ENCODE peak calls at places on chromosomes 4 and X, in seven cellular contexts. P, V, Z, Q, K, X and L are unnamed samples.

GRCh38 chr4:189850239-189850856 is 90.3 kb upstream of the FRG1 start:
- DNase-seq in P (no peak), Q (no peak), X (no peak), K (no peak), V (no peak), Z (no peak), L (no peak)

GRCh38 chrX:53071604-53072417 is 10.4 kb upstream of the TSPYL2 start:
- DNase-seq in X (peak; percentile 83), V (peak; percentile 50), Z (no peak), P (peak; percentile 46), Q (peak; percentile 83), K (peak; percentile 75), L (peak; percentile 70)

GRCh38 chr4:1990676-1991075 is 18.1 kb downstream of the NELFA start:
- DNase-seq in V (no peak), K (no peak), Z (no peak), X (no peak), Q (no peak), P (no peak), L (no peak)

GRCh38 chr4:45099471-45099870 is 373.1 kb upstream of the GNPDA2 start:
- DNase-seq in X (no peak), Z (no peak), Q (no peak), V (no peak), K (no peak), P (no peak), L (no peak)

GRCh38 chr4:152385551-152385950 is 150.3 kb downstream of the FBXW7 start:
- DNase-seq in V (no peak), K (no peak), X (no peak), Q (no peak), Z (peak; percentile 9), P (no peak), L (no peak)

GRCh38 chrX:123580871-123581270 is 152.0 kb downstream of the THOC2 start:
- DNase-seq in P (no peak), K (no peak), X (no peak), Z (no peak), Q (no peak), V (no peak), L (no peak)

GRCh38 chrX:53356186-53356585 is 66.3 kb downstream of the SMC1A start:
- DNase-seq in P (no peak), Z (peak; percentile 19), K (no peak), V (peak; percentile 42), Q (no peak), X (no peak), L (peak; percentile 19)

GRCh38 chrX:18441780-18442367 is 16.5 kb downstream of the CDKL5 start:
- DNase-seq in X (no peak), Q (no peak), Z (no peak), V (no peak), P (no peak), K (no peak), L (no peak)

GRCh38 chrX:41718481-41719245 is 5.3 kb upstream of the GPR82 start:
- DNase-seq in Q (no peak), V (peak; percentile 93), Z (no peak), X (no peak), K (no peak), P (no peak), L (no peak)

GRCh38 chr4:97110506-97110905 is 1032.8 kb downstream of the STPG2 start:
- DNase-seq in Q (no peak), X (no peak), P (no peak), Z (no peak), K (no peak), V (no peak), L (no peak)

GRCh38 chrX:37746268-37746931 is 33.5 kb upstream of the CYBB start:
- DNase-seq in X (no peak), K (no peak), V (no peak), P (peak; percentile 72), Z (no peak), Q (no peak), L (peak; percentile 7)

GRCh38 chr4:4185528-4185927 is 41.2 kb downstream of the OTOP1 start:
- DNase-seq in K (no peak), V (no peak), Q (no peak), P (no peak), Z (no peak), X (no peak), L (no peak)

GRCh38 chr4:70688795-70689231 is 481 bp downstream of the UTP3 start:
- DNase-seq in Q (no peak), P (no peak), K (peak; percentile 41), Z (peak; percentile 3), X (no peak), V (no peak), L (no peak)

GRCh38 chr4:184434496-184435066 is 39.8 kb downstream of the IRF2 start:
- DNase-seq in V (no peak), X (no peak), K (no peak), P (no peak), Z (no peak), Q (no peak), L (no peak)

GRCh38 chr4:87497141-87497540 is 32.0 kb downstream of the SPARCL1 start:
- DNase-seq in Z (no peak), K (no peak), Q (no peak), P (no peak), V (no peak), X (no peak), L (no peak)

GRCh38 chrX:39718951-39719350 is 378.8 kb downstream of the BCOR start:
- DNase-seq in V (no peak), X (no peak), K (no peak), P (no peak), Z (peak; percentile 36), Q (no peak), L (no peak)

GRCh38 chrX:107676559-107677378 is 48.5 kb downstream of the PRPS1 start:
- DNase-seq in Z (peak; percentile 67), K (peak; percentile 75), P (no peak), Q (peak; percentile 90), V (no peak), X (peak; percentile 62), L (peak; percentile 90)

GRCh38 chr4:137514401-137515116 is 17.7 kb downstream of the PCDH18 start:
- DNase-seq in P (no peak), Q (no peak), X (no peak), K (no peak), V (no peak), Z (no peak), L (no peak)
- TF ChIP-seq CTCF in P (no peak), Q (no peak), X (no peak), K (no peak), V (no peak), Z (no peak), L (no peak)

GRCh38 chrX:21725498-21725897 is 32.4 kb downstream of the SMPX start:
- DNase-seq in Q (no peak), V (no peak), X (no peak), P (no peak), K (no peak), Z (peak; percentile 5), L (no peak)
- TF ChIP-seq CTCF in Q (no peak), V (peak; percentile 85), X (peak; percentile 52), P (no peak), K (peak; percentile 15), Z (no peak), L (peak; percentile 14)

GRCh38 chrX:134732676-134733075 is 74.4 kb upstream of the PLAC1 start:
- DNase-seq in X (no peak), P (no peak), Q (no peak), Z (no peak), K (no peak), V (no peak), L (no peak)

GRCh38 chrX:134732152-134732551 is 73.9 kb upstream of the PLAC1 start:
- DNase-seq in P (no peak), Z (no peak), X (no peak), V (no peak), Q (no peak), K (no peak), L (no peak)

GRCh38 chrX:134725103-134725690 is 66.9 kb upstream of the PLAC1 start:
- DNase-seq in V (no peak), X (no peak), P (no peak), Q (no peak), Z (no peak), K (no peak), L (no peak)

GRCh38 chrX:134721766-134722532 is 63.7 kb upstream of the PLAC1 start:
- DNase-seq in Q (no peak), P (no peak), X (no peak), K (no peak), V (no peak), Z (no peak), L (no peak)

DNA sequence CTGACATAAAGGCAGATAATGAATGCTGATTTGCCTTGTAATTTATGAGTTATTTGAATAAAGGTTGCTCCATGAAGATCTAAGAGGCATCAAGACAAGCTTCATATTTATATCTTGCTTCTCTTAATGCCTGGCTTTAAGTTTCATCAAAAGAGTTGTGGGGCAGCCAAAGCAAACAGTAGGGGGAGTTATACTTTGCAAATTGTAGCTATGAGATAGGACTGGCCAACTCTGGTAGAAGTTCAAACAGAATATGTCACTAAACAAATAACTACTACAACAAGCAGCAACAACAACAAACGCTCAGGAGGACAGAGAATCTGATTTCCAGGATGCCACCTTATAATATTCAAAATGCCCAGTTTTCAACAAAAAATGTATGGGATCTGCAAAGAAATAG is 69.1 kb upstream of the PLAC1 start:
- DNase-seq in V (no peak), X (no peak), Q (no peak), P (no peak), K (no peak), Z (no peak), L (no peak)
- TF ChIP-seq CTCF in V (peak; percentile 36), X (no peak), Q (no peak), P (peak; percentile 20), K (no peak), Z (no peak), L (no peak)

DNA sequence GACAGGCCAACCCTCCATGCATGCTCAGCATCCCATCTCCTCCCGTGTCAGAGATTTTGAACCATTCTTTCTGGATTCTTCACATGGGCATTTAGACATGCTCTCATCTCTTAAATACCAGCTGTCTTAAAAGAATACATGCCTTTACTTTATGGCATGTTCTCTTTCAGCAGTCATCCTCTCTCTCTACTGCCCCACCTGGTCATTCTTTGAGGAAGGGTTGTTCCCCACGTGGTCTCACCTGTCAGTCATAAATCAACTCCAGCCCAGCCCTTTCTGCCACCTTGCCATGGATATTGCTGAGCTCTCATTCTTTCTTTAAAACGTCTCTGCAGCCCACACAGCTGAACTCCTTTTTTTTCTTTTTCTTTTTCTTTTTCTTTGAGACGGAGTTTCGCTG is 111.3 kb downstream of the ARHGAP10 start:
- DNase-seq in V (peak; percentile 50), K (peak; percentile 45), X (no peak), P (no peak), Q (no peak), Z (peak; percentile 73), L (peak; percentile 23)
- TF ChIP-seq CTCF in V (peak; percentile 60), K (no peak), X (peak; percentile 13), P (peak; percentile 35), Q (no peak), Z (no peak), L (no peak)

GRCh38 chr4:159719531-159719930 is 616.7 kb downstream of the RAPGEF2 start:
- DNase-seq in Q (no peak), K (no peak), P (no peak), X (no peak), Z (no peak), V (no peak), L (no peak)
- TF ChIP-seq CTCF in Q (no peak), K (no peak), P (no peak), X (no peak), Z (no peak), V (no peak), L (no peak)

GRCh38 chr4:21469438-21470032 is 479.0 kb downstream of the KCNIP4 start:
- DNase-seq in Z (peak; percentile 12), X (no peak), P (no peak), K (no peak), V (no peak), Q (no peak), L (no peak)
- TF ChIP-seq CTCF in Z (peak; percentile 69), X (peak; percentile 21), P (peak; percentile 37), K (peak; percentile 50), V (peak; percentile 71), Q (peak; percentile 13), L (no peak)